ENCODE peak calls at places on chromosomes 4 and X, in four cellular contexts. V is PC-3, Z is Panc1, P is ascending aorta. C is an unnamed sample.

GRCh38 chrX:150663061-150663460 is 30.1 kb upstream of the MTMR1 start:
- DNase-seq in V (no peak), Z (no peak), P (no peak), C (no peak)

GRCh38 chrX:76148011-76148665 is 24.7 kb upstream of the PBDC1 start:
- DNase-seq in V (peak; percentile 76), Z (no peak), P (no peak), C (no peak)

GRCh38 chrX:56783450-56783831 is 54.4 kb downstream of the NBDY start:
- DNase-seq in V (no peak), Z (no peak), P (peak; percentile 88), C (no peak)

GRCh38 chr4:6474705-6475457 is 2.5 kb upstream of the PPP2R2C start:
- DNase-seq in V (no peak), Z (no peak), P (peak; percentile 13), C (no peak)

GRCh38 chr4:57426779-57427395 is 316.7 kb upstream of the IGFBP7 start:
- DNase-seq in V (peak; percentile 90), Z (peak; percentile 38), P (peak; percentile 74), C (no peak)

GRCh38 chrX:26915064-26915463 is 548.1 kb downstream of the PPP4R3C start:
- DNase-seq in V (no peak), Z (no peak), P (no peak), C (no peak)

GRCh38 chr4:175705407-175705806 is 106.7 kb downstream of the GPM6A start:
- DNase-seq in V (no peak), Z (no peak), P (no peak), C (no peak)

GRCh38 chrX:128728943-128729342 is 676.7 kb upstream of the ACTRT1 start:
- DNase-seq in V (no peak), Z (no peak), P (no peak), C (no peak)

GRCh38 chr4:161952382-161952781 is 211.4 kb downstream of the FSTL5 start:
- DNase-seq in V (peak; percentile 40), Z (no peak), P (no peak), C (no peak)

GRCh38 chrX:13994104-13994503 is 35.6 kb downstream of the GEMIN8 start:
- DNase-seq in V (no peak), Z (no peak), P (no peak), C (no peak)

GRCh38 chr4:181896609-181897008 is 346.6 kb upstream of the TENM3 start:
- DNase-seq in V (no peak), Z (no peak), P (no peak), C (no peak)

GRCh38 chr4:103802766-103803165 is 83.0 kb upstream of the TACR3 start:
- DNase-seq in V (no peak), Z (no peak), P (no peak), C (no peak)

GRCh38 chr4:60724623-60725022 is 475.5 kb upstream of the ADGRL3 start:
- DNase-seq in V (peak; percentile 92), Z (no peak), P (peak; percentile 72), C (peak; percentile 73)

GRCh38 chrX:95762716-95763115 is 921.9 kb upstream of the DIAPH2 start:
- DNase-seq in V (peak; percentile 1), Z (no peak), P (no peak), C (no peak)

GRCh38 chrX:95760356-95760755 is 924.3 kb upstream of the DIAPH2 start:
- DNase-seq in V (no peak), Z (no peak), P (no peak), C (no peak)

GRCh38 chrX:95764972-95765451 is 919.6 kb upstream of the DIAPH2 start:
- DNase-seq in V (peak; percentile 67), Z (no peak), P (no peak), C (no peak)
- TF ChIP-seq CTCF in V (peak; percentile 66), Z (peak; percentile 45), P (peak; percentile 50), C (no peak)

GRCh38 chr4:1784789-1785591 is 8.1 kb upstream of the FGFR3 start:
- DNase-seq in V (no peak), Z (no peak), P (no peak), C (no peak)

GRCh38 chr4:1786544-1787362 is 6.3 kb upstream of the FGFR3 start:
- DNase-seq in V (no peak), Z (no peak), P (no peak), C (no peak)

GRCh38 chr4:1784395-1784788 is 8.7 kb upstream of the FGFR3 start:
- DNase-seq in V (no peak), Z (no peak), P (no peak), C (no peak)

GRCh38 chr4:1783970-1784369 is 9.1 kb upstream of the FGFR3 start:
- DNase-seq in V (no peak), Z (no peak), P (no peak), C (no peak)

GRCh38 chr4:1785592-1785991 is 7.5 kb upstream of the FGFR3 start:
- DNase-seq in V (no peak), Z (no peak), P (no peak), C (no peak)
- H3K27me3 ChIP-seq in V (no peaks in the 10 kb centered on the region), Z (no peaks in the 10 kb centered on the region), P (no peaks in the 10 kb centered on the region), C (peaks cover 2% of the 10 kb centered on the region)

GRCh38 chr4:751676-752075 is 46.0 kb downstream of the PCGF3 start:
- DNase-seq in V (peak; percentile 12), Z (no peak), P (no peak), C (no peak)
- H3K4me3 ChIP-seq in V (no peak overlapping the region), Z (no peak overlapping the region), P (no peak overlapping the region), C (no peak overlapping the region)

DNA sequence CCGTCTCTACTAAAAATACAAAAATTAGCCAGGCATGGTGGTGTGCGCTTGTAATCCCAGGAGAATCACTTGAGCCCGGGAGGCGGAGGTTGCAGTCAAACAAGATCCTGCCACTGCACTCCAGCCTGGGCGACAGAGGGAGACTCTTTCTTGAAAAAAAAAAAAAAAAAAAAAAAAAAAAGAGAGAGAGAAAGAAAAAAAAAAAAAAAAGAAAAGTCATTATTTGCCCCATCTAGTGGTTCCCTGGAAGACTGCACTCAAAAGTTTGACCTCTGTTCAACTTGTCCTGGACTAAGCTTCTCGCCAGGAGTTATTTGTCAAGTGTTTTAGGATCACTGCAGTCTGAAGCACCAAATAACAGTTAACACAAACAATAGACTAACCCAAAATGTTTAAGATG is 45.3 kb upstream of the KCTD8 start:
- DNase-seq in V (peak; percentile 49), Z (no peak), P (no peak), C (no peak)
- TF ChIP-seq CTCF in V (peak; percentile 49), Z (peak; percentile 59), P (no peak), C (peak; percentile 28)

GRCh38 chr4:22679518-22679897 is 13.2 kb upstream of the GBA3 start:
- DNase-seq in V (no peak), Z (no peak), P (no peak), C (no peak)
- H3K27me3 ChIP-seq in V (peaks cover 28% of the 10 kb centered on the region), Z (no peaks in the 10 kb centered on the region), P (no peaks in the 10 kb centered on the region), C (peaks cover 2% of the 10 kb centered on the region)

GRCh38 chrX:112839856-112840255 is 775 bp downstream of the AMOT start:
- DNase-seq in V (no peak), Z (no peak), P (no peak), C (no peak)

GRCh38 chrX:112840382-112841113 is at the start of gene AMOT:
- DNase-seq in V (peak; percentile 41), Z (no peak), P (peak; percentile 83), C (no peak)

GRCh38 chrX:112841114-112841819 is 636 bp upstream of the AMOT start:
- DNase-seq in V (peak; percentile 74), Z (no peak), P (peak; percentile 86), C (no peak)

GRCh38 chrX:112844250-112844649 is 3.6 kb upstream of the AMOT start:
- DNase-seq in V (peak; percentile 14), Z (no peak), P (no peak), C (no peak)

DNA sequence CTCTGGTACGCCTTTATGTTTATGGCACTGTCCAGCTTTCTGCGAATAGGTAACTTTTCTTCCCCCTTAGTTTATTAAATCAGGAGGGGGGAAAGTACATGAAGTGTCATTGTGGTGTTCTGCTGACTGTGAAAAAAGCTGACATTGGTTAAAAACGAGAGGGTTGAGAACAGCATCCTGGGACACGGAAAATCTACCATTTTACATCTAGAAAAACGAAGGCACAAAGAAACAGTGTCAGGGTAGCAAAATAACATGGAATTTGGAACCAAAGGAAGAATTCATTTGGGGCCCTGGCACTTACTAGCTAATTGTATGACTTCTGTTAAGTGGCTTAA is 1.2 kb upstream of the AMOT start:
- DNase-seq in V (no peak), Z (no peak), P (no peak), C (no peak)
- H3K4me3 ChIP-seq in V (peak overlapping the region; percentile 73), Z (peak overlapping the region; percentile 91), P (peak overlapping the region; percentile 47), C (peak overlapping the region; percentile 19)

DNA sequence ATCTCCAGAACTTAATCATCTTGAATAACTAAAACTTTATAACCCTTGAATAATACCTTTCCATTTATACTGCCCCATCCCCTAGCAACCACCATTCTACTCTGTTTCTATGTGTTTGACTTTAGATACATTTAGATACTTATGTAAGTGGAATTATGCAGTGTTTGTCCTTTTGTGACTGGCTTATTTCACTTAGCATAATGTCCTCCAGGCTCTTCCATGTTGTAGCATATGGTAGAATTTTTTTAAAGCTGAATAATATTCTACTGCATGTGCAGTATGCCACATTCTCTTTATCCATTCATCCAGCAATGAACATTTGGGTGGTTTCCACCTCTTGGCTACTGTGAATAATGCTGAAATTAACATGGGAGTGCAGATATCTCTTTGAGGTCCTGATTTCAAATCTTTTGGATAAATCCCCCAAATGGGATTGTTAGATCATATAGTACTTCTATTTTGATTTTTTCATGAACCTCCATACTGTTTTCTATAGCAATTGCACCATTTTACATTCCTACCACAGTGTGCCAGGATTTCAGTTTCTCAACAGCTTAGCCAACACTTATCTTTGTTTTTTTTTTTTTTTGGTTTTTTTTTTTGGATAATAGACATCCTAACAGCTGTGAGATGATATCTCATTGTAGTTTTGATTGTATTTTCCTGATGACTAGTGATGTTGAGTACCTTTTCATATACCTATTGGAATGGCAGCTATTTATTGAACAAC is 105.8 kb upstream of the LNX1 start:
- DNase-seq in V (no peak), Z (no peak), P (no peak), C (no peak)
- TF ChIP-seq CTCF in V (no peak), Z (no peak), P (no peak), C (no peak)

GRCh38 chr4:114538012-114538617 is 60.5 kb upstream of the UGT8 start:
- DNase-seq in V (no peak), Z (no peak), P (no peak), C (no peak)

GRCh38 chr4:114535725-114536124 is 62.9 kb upstream of the UGT8 start:
- DNase-seq in V (no peak), Z (no peak), P (no peak), C (no peak)

GRCh38 chr4:114539985-114540384 is 58.6 kb upstream of the UGT8 start:
- DNase-seq in V (no peak), Z (no peak), P (no peak), C (no peak)
- H3K27me3 ChIP-seq in V (no peaks in the 10 kb centered on the region), Z (no peaks in the 10 kb centered on the region), P (no peaks in the 10 kb centered on the region), C (no peaks in the 10 kb centered on the region)

DNA sequence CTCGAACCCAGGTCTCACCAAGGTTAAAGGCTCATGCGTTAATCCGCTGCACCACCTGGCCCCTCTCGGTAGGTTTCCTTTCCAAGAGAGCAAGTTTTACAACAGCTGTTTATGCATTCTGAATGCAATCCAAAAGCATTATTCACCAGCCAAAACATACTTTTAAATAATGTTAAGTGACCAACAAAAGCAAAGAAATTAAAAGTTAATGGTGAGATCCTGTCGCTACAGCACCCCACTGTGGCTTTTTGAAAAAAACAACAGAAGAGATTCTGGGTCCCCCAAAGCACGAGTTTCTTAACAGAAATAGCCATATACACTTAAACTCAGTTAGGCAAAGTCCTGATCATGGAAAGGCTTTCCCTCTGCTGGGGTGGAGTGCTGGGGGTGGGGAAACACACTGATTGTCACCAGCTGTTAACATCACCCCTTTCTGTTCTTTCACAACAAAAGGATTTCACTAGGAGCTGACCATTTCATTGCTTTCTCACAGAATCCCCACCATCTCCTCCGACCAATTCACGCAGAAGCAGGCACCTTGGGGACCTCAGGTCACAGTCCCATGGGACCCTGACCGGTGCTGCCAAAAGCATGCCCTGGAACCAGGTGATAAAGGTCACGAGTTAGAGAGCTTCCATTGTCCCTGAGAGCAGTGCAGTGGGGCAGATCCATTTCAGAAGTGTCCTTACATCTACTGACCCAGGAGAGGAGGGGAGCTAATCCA is 51.2 kb downstream of the ZNF827 start:
- DNase-seq in V (peak; percentile 22), Z (no peak), P (no peak), C (peak; percentile 67)
- H3K4me3 ChIP-seq in V (no peak overlapping the region), Z (no peak overlapping the region), P (peak overlapping the region; percentile 12), C (no peak overlapping the region)

C was measured in BJ.